ENCODE peak calls at places on chromosomes 12 and 14, in eight cellular contexts. R is lower leg skin, Y is omental fat pad, S is transverse colon, B is endothelial cell, J is astrocyte of the spinal cord, N is MCF 10A, V is IMR-90. G is an unnamed sample.

GRCh38 chr14:32407170-32407569 is 78.1 kb downstream of the AKAP6 start:
- DNase-seq in R (no peak), Y (no peak), S (no peak), B (no peak), J (no peak), N (no peak), V (peak; percentile 13), G (no peak)

GRCh38 chr14:89540009-89540829 is 123.2 kb upstream of the FOXN3 start:
- DNase-seq in R (no peak), Y (no peak), S (no peak), B (no peak), J (peak; percentile 68), N (peak; percentile 15), V (peak; percentile 38), G (no peak)

GRCh38 chr14:70018713-70019201 is 139.5 kb downstream of the SMOC1 start:
- DNase-seq in R (peak; percentile 85), Y (no peak), S (peak; percentile 52), B (no peak), J (peak; percentile 83), N (peak; percentile 19), V (peak; percentile 47), G (no peak)

GRCh38 chr14:28765907-28766504 is 581 bp upstream of the FOXG1 start:
- DNase-seq in R (no peak), Y (no peak), S (no peak), B (peak; percentile 44), J (peak; percentile 52), N (no peak), V (no peak), G (no peak)

GRCh38 chr14:69268223-69268622 is 8.3 kb downstream of the GALNT16 start:
- DNase-seq in R (no peak), Y (no peak), S (no peak), B (no peak), J (peak; percentile 27), N (no peak), V (peak; percentile 75), G (no peak)

GRCh38 chr14:99559286-99559990 is 44.6 kb downstream of the CCDC85C start:
- DNase-seq in R (no peak), Y (no peak), S (no peak), B (no peak), J (peak; percentile 53), N (no peak), V (no peak), G (no peak)

GRCh38 chr14:32472512-32473472 is 143.7 kb downstream of the AKAP6 start:
- DNase-seq in R (no peak), Y (no peak), S (no peak), B (no peak), J (peak; percentile 89), N (peak; percentile 11), V (peak; percentile 81), G (no peak)

GRCh38 chr12:3556716-3557115 is 65.7 kb downstream of the PRMT8 start:
- DNase-seq in R (peak; percentile 74), Y (no peak), S (no peak), B (no peak), J (no peak), N (no peak), V (no peak), G (no peak)

GRCh38 chr12:26188132-26188531 is 7.2 kb upstream of the SSPN start:
- DNase-seq in R (no peak), Y (no peak), S (no peak), B (no peak), J (peak; percentile 78), N (peak; percentile 19), V (peak; percentile 87), G (no peak)

GRCh38 chr14:32662234-32662633 is 276.4 kb upstream of the NPAS3 start:
- DNase-seq in R (no peak), Y (no peak), S (no peak), B (no peak), J (peak; percentile 24), N (peak; percentile 23), V (no peak), G (no peak)

GRCh38 chr12:70736775-70737174 is 99.5 kb upstream of the PTPRB start:
- DNase-seq in R (no peak), Y (no peak), S (peak; percentile 62), B (no peak), J (no peak), N (no peak), V (no peak), G (no peak)

GRCh38 chr14:65101631-65102440 is 481 bp downstream of the MAX start:
- DNase-seq in R (peak; percentile 88), Y (no peak), S (peak; percentile 34), B (peak; percentile 41), J (no peak), N (peak; percentile 8), V (no peak), G (peak; percentile 39)

DNA sequence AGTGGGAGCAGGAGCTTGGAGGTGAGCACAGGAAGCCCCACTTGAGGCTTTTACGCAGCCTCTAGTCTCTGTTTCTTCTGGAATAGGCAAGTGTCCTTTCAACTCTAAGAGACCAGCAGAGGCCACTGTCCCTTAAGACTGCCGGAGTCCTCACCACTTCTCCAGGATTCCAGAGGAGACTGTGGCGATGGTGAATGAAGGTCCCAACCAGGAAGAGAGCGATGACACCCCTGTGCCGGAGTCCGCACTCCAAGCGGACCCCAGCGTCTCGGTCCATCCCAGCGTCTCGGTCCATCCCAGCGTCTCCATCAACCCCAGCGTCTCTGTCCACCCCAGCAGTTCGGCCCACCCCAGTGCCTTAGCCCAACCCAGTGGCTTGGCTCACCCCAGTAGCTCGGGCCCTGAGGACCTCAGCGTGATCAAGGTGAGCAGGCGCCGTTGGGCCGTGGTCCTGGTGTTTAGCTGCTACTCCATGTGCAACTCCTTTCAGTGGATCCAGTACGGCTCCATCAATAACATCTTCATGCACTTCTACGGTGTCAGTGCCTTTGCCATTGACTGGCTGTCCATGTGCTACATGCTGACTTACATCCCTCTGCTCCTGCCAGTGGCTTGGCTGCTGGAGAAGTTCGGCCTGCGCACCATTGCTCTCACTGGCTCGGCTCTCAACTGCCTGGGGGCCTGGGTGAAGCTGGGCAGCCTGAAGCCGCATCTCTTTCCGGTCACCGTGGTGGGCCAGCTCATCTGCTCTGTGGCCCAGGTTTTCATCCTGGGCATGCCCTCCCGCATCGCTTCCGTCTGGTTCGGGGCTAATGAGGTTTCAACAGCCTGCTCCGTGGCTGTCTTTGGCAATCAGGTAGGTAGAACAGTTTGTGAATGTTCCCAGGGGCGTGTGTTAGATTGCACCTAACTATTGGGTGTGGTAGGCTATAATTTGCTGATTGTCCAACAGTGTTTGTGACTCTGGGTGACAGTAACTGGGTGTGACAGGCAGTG is 664 bp downstream of the FLVCR2 start:
- DNase-seq in R (peak; percentile 88), Y (no peak), S (peak; percentile 80), B (no peak), J (no peak), N (no peak), V (peak; percentile 31), G (no peak)
- TF ChIP-seq CTCF in R (no peak), Y (no peak), S (peak; percentile 38), B (no peak), J (peak; percentile 40), N (no peak), V (peak; percentile 19), G (no peak)

GRCh38 chr12:123271182-123271491 is 519 bp downstream of the CDK2AP1 start:
- DNase-seq in R (peak; percentile 95), Y (no peak), S (peak; percentile 81), B (peak; percentile 79), J (peak; percentile 45), N (peak; percentile 64), V (peak; percentile 33), G (peak; percentile 76)
- TF ChIP-seq CTCF in R (no peak), Y (peak; percentile 55), S (no peak), B (peak; percentile 54), J (peak; percentile 45), N (peak; percentile 64), V (peak; percentile 71), G (no peak)

GRCh38 chr12:54935235-54935951 is 49.2 kb downstream of the TESPA1 start:
- DNase-seq in R (no peak), Y (no peak), S (no peak), B (no peak), J (peak; percentile 91), N (peak; percentile 93), V (peak; percentile 91), G (no peak)
- TF ChIP-seq CTCF in R (no peak), Y (no peak), S (no peak), B (no peak), J (peak; percentile 7), N (peak; percentile 12), V (no peak), G (no peak)

GRCh38 chr12:101566318-101566717 is 28.5 kb upstream of the MYBPC1 start:
- DNase-seq in R (no peak), Y (no peak), S (no peak), B (no peak), J (no peak), N (peak; percentile 29), V (no peak), G (no peak)

GRCh38 chr12:101567918-101568317 is 26.9 kb upstream of the MYBPC1 start:
- DNase-seq in R (no peak), Y (no peak), S (no peak), B (no peak), J (no peak), N (no peak), V (no peak), G (no peak)

GRCh38 chr12:101564912-101565311 is 29.9 kb upstream of the MYBPC1 start:
- DNase-seq in R (no peak), Y (no peak), S (no peak), B (no peak), J (no peak), N (peak; percentile 6), V (no peak), G (no peak)

GRCh38 chr12:101573743-101574142 is 21.0 kb upstream of the MYBPC1 start:
- DNase-seq in R (no peak), Y (no peak), S (no peak), B (no peak), J (no peak), N (no peak), V (no peak), G (no peak)

GRCh38 chr12:101570022-101570421 is 24.7 kb upstream of the MYBPC1 start:
- DNase-seq in R (no peak), Y (no peak), S (no peak), B (no peak), J (peak; percentile 35), N (peak; percentile 41), V (peak; percentile 63), G (no peak)
- TF ChIP-seq CTCF in R (no peak), Y (no peak), S (peak; percentile 54), B (no peak), J (peak; percentile 27), N (peak; percentile 36), V (peak; percentile 39), G (no peak)

DNA sequence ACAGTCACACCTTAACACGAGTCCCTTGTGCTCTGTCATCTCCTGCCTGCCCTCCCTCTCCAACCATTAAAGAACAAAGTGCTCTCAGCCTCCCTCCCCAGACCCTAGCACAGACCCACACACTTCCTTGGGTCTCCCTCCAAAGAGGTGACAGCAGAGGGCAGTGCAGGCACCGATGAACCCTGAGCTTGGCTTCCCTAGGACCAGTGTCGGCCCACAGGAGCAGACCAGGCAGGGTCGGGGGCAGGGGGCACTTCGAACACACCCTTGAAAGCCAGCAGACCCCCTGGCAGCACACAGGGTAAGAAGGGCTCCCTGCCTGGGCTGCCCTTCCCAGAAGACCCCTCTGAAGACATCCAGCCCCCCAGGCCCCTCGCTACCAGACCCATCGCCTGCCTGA is 7.0 kb downstream of the CDK2AP1 start:
- DNase-seq in R (no peak), Y (no peak), S (no peak), B (peak; percentile 28), J (no peak), N (no peak), V (no peak), G (no peak)
- TF ChIP-seq CTCF in R (no peak), Y (no peak), S (no peak), B (no peak), J (peak; percentile 14), N (no peak), V (no peak), G (no peak)

G was measured in activated B cell treated with CpG ODN at 0.5 μM for 24 hours.